ENCODE peak calls at places on chromosomes 2 and 18, in eight cellular contexts. N is colonic mucosa; S is fibroblast of pulmonary artery; I is naive thymus-derived CD4-positive, alpha-beta T cell; T is PC-3; Y is suprapubic skin; W is kidney; P is choroid plexus epithelial cell. G is an unnamed sample.

GRCh38 chr18:79877163-79878091 is 74.0 kb downstream of the SLC66A2 start:
- DNase-seq in W (peak), T (no peak), N (no peak), P (no peak), I (no peak), S (no peak), Y (peak), G (no peak)

GRCh38 chr2:95359501-95359930 is 43.0 kb upstream of the FAHD2A start:
- DNase-seq in I (no peak), S (no peak), P (no peak), W (peak), N (peak), Y (no peak), T (no peak), G (no peak)

GRCh38 chr18:51537487-51537886 is 340.0 kb upstream of the MEX3C start:
- DNase-seq in S (peak), N (no peak), I (no peak), T (peak), Y (no peak), P (peak), W (no peak), G (no peak)

GRCh38 chr18:6920099-6920955 is 190.8 kb downstream of the ARHGAP28 start:
- DNase-seq in N (peak), W (no peak), S (peak), T (peak), Y (peak), I (no peak), P (peak), G (peak)

GRCh38 chr2:54520687-54521086 is 64.6 kb downstream of the SPTBN1 start:
- DNase-seq in P (peak), Y (no peak), W (no peak), N (no peak), T (peak), I (no peak), S (peak), G (no peak)

GRCh38 chr2:33236457-33236856 is 240.0 kb upstream of the RASGRP3 start:
- DNase-seq in W (no peak), I (no peak), Y (no peak), P (peak), S (peak), N (no peak), T (peak), G (no peak)

GRCh38 chr2:126963390-126963789 is 64.7 kb downstream of the TEX51 start:
- DNase-seq in W (no peak), T (no peak), P (no peak), I (no peak), S (no peak), N (no peak), Y (no peak), G (no peak)

GRCh38 chr2:109562421-109562820 is 51.3 kb downstream of the SEPTIN10 start:
- DNase-seq in S (no peak), Y (no peak), T (peak), I (no peak), N (no peak), W (no peak), P (no peak), G (no peak)

GRCh38 chr2:21836766-21837543 is 713.2 kb downstream of the TDRD15 start:
- DNase-seq in Y (no peak), T (no peak), S (peak), P (peak), W (no peak), I (no peak), N (no peak), G (no peak)

GRCh38 chr2:108806362-108806761 is 19.8 kb downstream of the CCDC138 start:
- DNase-seq in I (no peak), Y (no peak), W (no peak), N (no peak), P (no peak), S (no peak), T (no peak), G (no peak)

GRCh38 chr2:170393861-170394498 is 216.0 kb downstream of the MYO3B start:
- DNase-seq in N (no peak), W (no peak), T (no peak), P (no peak), Y (no peak), I (no peak), S (no peak), G (no peak)

GRCh38 chr2:135641156-135642068 is 100.2 kb upstream of the UBXN4 start:
- DNase-seq in Y (no peak), T (no peak), N (no peak), I (no peak), S (no peak), P (no peak), W (no peak), G (no peak)

GRCh38 chr2:240986787-240987411 is 11.5 kb upstream of the SNED1 start:
- DNase-seq in P (peak), Y (peak), S (peak), I (no peak), T (no peak), W (peak), N (no peak), G (no peak)

GRCh38 chr2:213148572-213149331 is 2.7 kb downstream of the IKZF2 start:
- DNase-seq in S (no peak), N (no peak), W (no peak), P (no peak), Y (no peak), I (no peak), T (no peak), G (no peak)

GRCh38 chr2:51165534-51166260 is 133.8 kb upstream of the NRXN1 start:
- DNase-seq in N (no peak), I (no peak), Y (no peak), P (peak), T (no peak), W (no peak), S (peak), G (no peak)

GRCh38 chr2:3637311-3637675 is 20.7 kb upstream of the ALLC start:
- DNase-seq in S (no peak), W (peak), P (no peak), I (no peak), T (no peak), N (no peak), Y (peak), G (no peak)

GRCh38 chr18:2958819-2959298 is 54.1 kb downstream of the LPIN2 start:
- DNase-seq in I (peak), P (peak), S (peak), T (no peak), Y (no peak), N (no peak), W (no peak), G (no peak)

GRCh38 chr2:155442088-155442487 is 743.6 kb downstream of the KCNJ3 start:
- DNase-seq in Y (no peak), W (no peak), I (no peak), N (no peak), P (no peak), S (no peak), T (no peak), G (no peak)

GRCh38 chr2:29615841-29616240 is 305.5 kb downstream of the ALK start:
- DNase-seq in N (no peak), W (no peak), S (no peak), T (no peak), Y (no peak), I (no peak), P (no peak), G (no peak)

GRCh38 chr18:63240541-63241316 is 78.8 kb downstream of the BCL2 start:
- DNase-seq in Y (no peak), S (peak), I (no peak), P (no peak), W (no peak), T (no peak), N (no peak), G (no peak)

GRCh38 chr2:181657379-181657778 is 474 bp upstream of the CERKL start:
- DNase-seq in P (no peak), I (no peak), T (no peak), Y (no peak), W (no peak), N (no peak), S (no peak), G (no peak)

GRCh38 chr2:52933878-52934277 is 833.7 kb upstream of the CHAC2 start:
- DNase-seq in N (no peak), Y (no peak), I (no peak), W (no peak), P (peak), T (no peak), S (peak), G (no peak)

GRCh38 chr18:46538376-46538775 is 118.6 kb downstream of the LOXHD1 start:
- DNase-seq in T (no peak), S (no peak), Y (no peak), P (no peak), I (no peak), N (no peak), W (no peak), G (no peak)

GRCh38 chr2:218870984-218871344 is 9.7 kb upstream of the WNT10A start:
- DNase-seq in Y (no peak), I (no peak), P (no peak), S (no peak), N (no peak), W (no peak), T (no peak), G (no peak)
- H3K4me3 ChIP-seq in Y (peak), I (peak), P (no peak), S (no peak), N (peak), W (no peak), T (no peak), G (no peak)

GRCh38 chr2:217510790-217511291 is 492.0 kb downstream of the TNS1 start:
- DNase-seq in W (no peak), P (peak), N (peak), I (peak), Y (no peak), S (peak), T (peak), G (peak)
- H3K4me3 ChIP-seq in W (peak), P (no peak), N (no peak), I (no peak), Y (no peak), S (no peak), T (no peak), G (no peak)

GRCh38 chr2:160270571-160271113 is 70.6 kb upstream of the ITGB6 start:
- DNase-seq in W (peak), N (no peak), Y (no peak), S (no peak), T (no peak), I (no peak), P (no peak), G (no peak)
- H3K4me3 ChIP-seq in W (peak), N (peak), Y (peak), S (peak), T (no peak), I (no peak), P (no peak), G (no peak)

GRCh38 chr2:191246820-191247380 is 1.7 kb downstream of the MYO1B start:
- DNase-seq in W (no peak), I (no peak), S (peak), Y (no peak), N (peak), T (peak), P (peak), G (no peak)
- H3K4me3 ChIP-seq in W (peak), I (no peak), S (peak), Y (peak), N (peak), T (peak), P (peak), G (no peak)

DNA sequence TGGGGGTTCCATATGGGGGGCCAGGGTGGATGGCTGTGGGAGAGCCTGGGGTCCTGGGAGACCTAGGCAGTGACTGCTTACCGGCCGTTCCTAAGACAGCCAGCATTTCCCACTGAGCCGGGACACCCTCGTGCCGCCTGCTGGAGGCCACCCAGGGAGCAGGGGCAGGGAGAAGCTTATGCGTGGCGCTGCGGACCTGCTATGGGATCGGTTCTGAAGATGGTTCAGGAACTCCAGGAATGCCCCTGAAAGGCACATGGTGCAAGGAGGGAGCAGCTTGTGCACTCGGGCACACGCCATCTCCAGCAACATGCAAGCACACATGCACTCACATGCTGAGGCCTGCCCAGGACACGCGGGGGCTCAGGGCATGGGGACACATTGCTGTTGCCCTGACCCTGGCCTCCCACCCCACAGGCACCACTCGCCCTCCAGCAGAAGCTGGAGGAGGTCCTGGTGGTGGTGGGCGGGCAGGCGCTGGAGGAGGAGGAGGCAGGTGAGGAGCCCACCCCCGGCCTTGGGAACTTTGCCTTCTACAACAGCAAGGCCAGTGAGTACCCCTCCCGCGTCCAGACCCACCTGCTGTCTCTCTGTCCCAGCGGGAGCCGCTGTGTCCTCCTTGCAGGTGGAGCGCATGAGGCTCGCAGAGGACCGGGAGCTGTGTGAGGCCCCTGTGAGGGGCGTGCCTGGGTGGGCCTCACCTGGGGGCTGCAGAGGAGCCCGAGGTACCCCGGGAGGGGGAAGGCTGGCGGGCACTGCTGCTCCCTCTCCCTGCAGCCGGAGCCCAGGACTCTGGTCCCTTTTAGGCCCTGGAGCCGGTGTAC is 4.1 kb downstream of the KLHL30 start:
- DNase-seq in N (no peak), W (no peak), Y (no peak), P (no peak), I (no peak), S (no peak), T (no peak), G (no peak)
- H3K4me3 ChIP-seq in N (no peak), W (no peak), Y (no peak), P (no peak), I (no peak), S (no peak), T (no peak), G (no peak)

DNA sequence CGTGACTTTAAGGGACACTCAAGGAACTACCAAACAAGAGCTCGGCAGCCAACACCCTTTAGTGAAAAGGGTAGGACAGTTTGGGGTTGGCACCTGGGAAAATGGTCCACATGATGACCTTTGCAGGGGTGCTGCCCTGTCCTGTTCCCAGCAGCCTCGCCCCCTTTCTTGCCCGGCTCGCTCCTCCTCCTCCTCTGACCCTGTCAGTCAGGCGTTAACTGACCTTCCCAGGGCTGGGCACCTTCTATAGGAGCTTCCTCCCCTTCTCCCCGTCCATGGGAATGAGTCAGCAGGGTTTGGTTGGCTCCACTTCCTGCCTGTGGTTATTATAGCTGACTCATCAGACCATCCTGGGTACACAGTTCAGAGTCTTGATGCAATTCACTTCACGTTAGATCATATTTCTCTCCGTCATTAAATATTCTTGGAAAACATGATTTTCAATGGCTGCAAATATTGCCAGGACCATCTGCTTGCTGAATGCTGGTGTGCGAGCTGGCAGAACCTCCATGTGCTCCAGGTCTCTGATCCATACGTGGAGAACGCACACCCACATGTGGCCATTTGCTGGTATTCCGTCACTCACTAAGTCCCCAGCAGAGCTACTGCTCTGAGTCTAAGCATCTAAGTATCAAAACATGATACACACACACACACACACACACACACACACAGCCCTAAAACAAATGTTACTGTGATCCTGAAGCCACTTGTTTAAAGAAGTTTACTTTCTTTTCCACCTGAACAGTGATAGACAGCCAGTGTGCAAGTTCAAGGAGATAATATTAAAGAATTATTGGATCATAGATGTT is 185.0 kb downstream of the ANAPC1 start:
- DNase-seq in T (peak), N (peak), Y (peak), I (no peak), W (peak), S (peak), P (peak), G (no peak)
- H3K4me3 ChIP-seq in T (peak), N (no peak), Y (no peak), I (no peak), W (peak), S (no peak), P (peak), G (no peak)

GRCh38 chr2:11921030-11921583 is 174.7 kb downstream of the LPIN1 start:
- DNase-seq in I (no peak), T (no peak), Y (no peak), N (no peak), S (no peak), W (no peak), P (no peak), G (no peak)

GRCh38 chr2:11930211-11930761 is 183.9 kb downstream of the LPIN1 start:
- DNase-seq in I (no peak), N (peak), T (no peak), P (peak), W (no peak), Y (no peak), S (peak), G (no peak)

GRCh38 chr2:11923935-11924334 is 177.5 kb downstream of the LPIN1 start:
- DNase-seq in T (no peak), N (no peak), P (no peak), Y (no peak), I (no peak), S (no peak), W (no peak), G (no peak)

GRCh38 chr2:11919953-11920352 is 173.5 kb downstream of the LPIN1 start:
- DNase-seq in T (no peak), S (no peak), N (no peak), W (no peak), P (no peak), Y (no peak), I (no peak), G (no peak)

GRCh38 chr2:11925295-11925694 is 178.9 kb downstream of the LPIN1 start:
- DNase-seq in P (no peak), S (no peak), Y (no peak), I (no peak), T (no peak), N (no peak), W (no peak), G (no peak)
- H3K4me3 ChIP-seq in P (no peak), S (no peak), Y (no peak), I (no peak), T (no peak), N (no peak), W (no peak), G (no peak)

GRCh38 chr2:117850015-117850414 is 35.5 kb downstream of the DDX18 start:
- DNase-seq in Y (no peak), I (no peak), W (no peak), P (no peak), T (no peak), N (no peak), S (no peak), G (no peak)

GRCh38 chr2:117853316-117853715 is 38.8 kb downstream of the DDX18 start:
- DNase-seq in T (no peak), I (no peak), S (no peak), W (no peak), Y (no peak), P (no peak), N (no peak), G (no peak)

GRCh38 chr2:117851969-117852368 is 37.5 kb downstream of the DDX18 start:
- DNase-seq in I (no peak), N (no peak), T (no peak), Y (no peak), S (no peak), P (no peak), W (no peak), G (no peak)

GRCh38 chr2:117853873-117854272 is 39.4 kb downstream of the DDX18 start:
- DNase-seq in S (no peak), T (no peak), W (no peak), P (no peak), Y (no peak), I (no peak), N (no peak), G (no peak)

GRCh38 chr2:117850461-117850860 is 36.0 kb downstream of the DDX18 start:
- DNase-seq in N (no peak), W (no peak), Y (no peak), I (no peak), P (no peak), T (no peak), S (no peak), G (no peak)
- H3K4me3 ChIP-seq in N (no peak), W (no peak), Y (no peak), I (no peak), P (no peak), T (no peak), S (no peak), G (no peak)